ENCODE peak calls at places on chromosomes 12 and 14, in eight cellular contexts. C is activated T-cell treated with anti-CD3 and anti-CD28 coated beads, Interleukin-2, amount 50 U/mL, for 1 hour; H is effector CD4-positive, alpha-beta T cell; K is right atrium auricular region; Z is CD8-positive, alpha-beta memory T cell; D is head of caudate nucleus; R is NCI-H1092; J is NCI-H460. F is an unnamed sample.

GRCh38 chr14:24279301-24280186 is 8.1 kb upstream of the RABGGTA start:
- DNase-seq in H (peak), K (no peak), C (peak), Z (peak), J (no peak), D (no peak), R (no peak), F (peak)

GRCh38 chr14:71130491-71131179 is 223.4 kb downstream of the PCNX1 start:
- DNase-seq in K (no peak), J (no peak), Z (no peak), R (no peak), C (no peak), D (no peak), H (no peak), F (no peak)

GRCh38 chr14:51609987-51610283 is 41.8 kb upstream of the FRMD6 start:
- DNase-seq in K (no peak), Z (no peak), D (no peak), J (peak), H (no peak), R (no peak), C (no peak), F (no peak)

GRCh38 chr14:72404998-72405397 is 472.8 kb downstream of the RGS6 start:
- DNase-seq in C (no peak), R (no peak), K (no peak), Z (no peak), D (no peak), H (no peak), J (no peak), F (no peak)

GRCh38 chr14:104690266-104690711 is 871 bp downstream of the INF2 start:
- DNase-seq in K (no peak), J (no peak), C (no peak), H (no peak), D (no peak), Z (no peak), R (no peak), F (no peak)

GRCh38 chr12:85865905-85866304 is 8.2 kb upstream of the NTS start:
- DNase-seq in K (no peak), C (no peak), R (no peak), Z (no peak), D (no peak), J (no peak), H (no peak), F (no peak)

GRCh38 chr12:51949342-51950030 is 2.0 kb upstream of the ACVR1B start:
- DNase-seq in H (no peak), D (no peak), Z (no peak), K (no peak), J (no peak), R (no peak), C (no peak), F (no peak)

GRCh38 chr12:31325877-31326631 is at the start of gene SINHCAF:
- DNase-seq in R (peak), J (peak), D (peak), H (peak), Z (peak), C (peak), K (peak), F (peak)

GRCh38 chr12:3684449-3685051 is 68.4 kb downstream of the CRACR2A start:
- DNase-seq in C (no peak), J (no peak), D (no peak), R (no peak), K (no peak), Z (no peak), H (no peak), F (no peak)

GRCh38 chr12:90922068-90922743 is 32.8 kb downstream of the CCER1 start:
- DNase-seq in C (no peak), R (no peak), D (no peak), Z (no peak), K (no peak), H (no peak), J (no peak), F (no peak)

GRCh38 chr12:1479645-1480044 is 114.7 kb downstream of the FBXL14 start:
- DNase-seq in H (no peak), C (no peak), J (no peak), R (no peak), Z (no peak), K (no peak), D (no peak), F (no peak)

GRCh38 chr14:99514552-99515300 is 33.5 kb downstream of the CCNK start:
- DNase-seq in H (no peak), D (peak), R (no peak), C (peak), J (no peak), Z (no peak), K (no peak), F (no peak)

GRCh38 chr14:101819251-101819990 is 57.9 kb downstream of the PPP2R5C start:
- DNase-seq in D (no peak), K (no peak), C (peak), J (no peak), R (no peak), Z (peak), H (peak), F (no peak)

GRCh38 chr14:95597784-95598204 is 62.9 kb downstream of the GLRX5 start:
- DNase-seq in J (no peak), Z (no peak), C (no peak), H (no peak), R (peak), D (peak), K (no peak), F (peak)